ENCODE peak calls at places on chromosomes 13 and 19, in seven cellular contexts. T, N, K, Z, W, U and X are unnamed samples.

GRCh38 chr13:91298060-91298459 is 49.4 kb upstream of the MIR17HG start:
- DNase-seq in T (no peak), N (no peak), K (no peak), Z (no peak), W (no peak), U (no peak), X (no peak)

GRCh38 chr19:55441692-55442321 is 1.3 kb downstream of the SHISA7 start:
- DNase-seq in T (no peak), N (no peak), K (peak; percentile 78), Z (no peak), W (no peak), U (no peak), X (no peak)

GRCh38 chr19:13037161-13037560 is 41.9 kb downstream of the NFIX start:
- DNase-seq in T (no peak), N (no peak), K (no peak), Z (no peak), W (no peak), U (peak; percentile 84), X (peak; percentile 80)

GRCh38 chr13:111533900-111534645 is 213.6 kb downstream of the TEX29 start:
- DNase-seq in T (no peak), N (no peak), K (no peak), Z (no peak), W (no peak), U (no peak), X (no peak)

GRCh38 chr13:28805193-28805819 is 14.8 kb upstream of the MTUS2 start:
- DNase-seq in T (no peak), N (no peak), K (peak; percentile 49), Z (no peak), W (no peak), U (peak; percentile 12), X (no peak)

GRCh38 chr19:5873617-5874199 is 3.4 kb upstream of the FUT5 start:
- DNase-seq in T (no peak), N (no peak), K (no peak), Z (no peak), W (no peak), U (no peak), X (no peak)

GRCh38 chr19:50837300-50837699 is 3.9 kb upstream of the KLK15 start:
- DNase-seq in T (no peak), N (no peak), K (no peak), Z (no peak), W (no peak), U (no peak), X (no peak)

GRCh38 chr19:50723069-50723468 is at the start of gene CLEC11A:
- DNase-seq in T (no peak), N (no peak), K (peak; percentile 65), Z (peak; percentile 41), W (no peak), U (peak; percentile 84), X (peak; percentile 71)

GRCh38 chr13:102648046-102648445 is 46.8 kb downstream of the METTL21C start:
- DNase-seq in T (no peak), N (no peak), K (no peak), Z (no peak), W (no peak), U (no peak), X (no peak)

GRCh38 chr19:3387645-3388589 is 21.5 kb downstream of the NFIC start:
- DNase-seq in T (no peak), N (no peak), K (no peak), Z (peak; percentile 61), W (peak; percentile 94), U (peak; percentile 72), X (peak; percentile 65)

GRCh38 chr19:49344516-49345423 is 9.6 kb downstream of the CD37 start:
- DNase-seq in T (no peak), N (no peak), K (no peak), Z (no peak), W (no peak), U (no peak), X (no peak)

GRCh38 chr13:104357174-104357573 is 1291.0 kb upstream of the SLC10A2 start:
- DNase-seq in T (no peak), N (no peak), K (no peak), Z (no peak), W (no peak), U (peak; percentile 29), X (peak; percentile 1)

GRCh38 chr19:16532440-16533273 is 9.6 kb downstream of the CHERP start:
- DNase-seq in T (no peak), N (no peak), K (no peak), Z (no peak), W (no peak), U (no peak), X (no peak)

GRCh38 chr19:48637948-48638830 is 1.0 kb upstream of the DBP start:
- DNase-seq in T (peak; percentile 92), N (peak; percentile 67), K (peak; percentile 95), Z (peak; percentile 96), W (peak; percentile 85), U (peak; percentile 99), X (peak; percentile 94)

GRCh38 chr19:2484178-2484937 is 8.4 kb downstream of the GADD45B start:
- DNase-seq in T (no peak), N (no peak), K (no peak), Z (no peak), W (no peak), U (no peak), X (no peak)

GRCh38 chr19:47096721-47097120 is 16.9 kb downstream of the ZC3H4 start:
- DNase-seq in T (no peak), N (no peak), K (no peak), Z (no peak), W (peak; percentile 16), U (no peak), X (no peak)

GRCh38 chr13:31749929-31750328 is 10.6 kb downstream of the RXFP2 start:
- DNase-seq in T (no peak), N (no peak), K (no peak), Z (peak; percentile 50), W (no peak), U (peak; percentile 88), X (peak; percentile 91)

GRCh38 chr19:16247353-16248182 is 49.9 kb downstream of the AP1M1 start:
- DNase-seq in T (peak; percentile 69), N (peak; percentile 48), K (peak; percentile 94), Z (peak; percentile 20), W (peak; percentile 62), U (peak; percentile 82), X (peak; percentile 91)

GRCh38 chr19:35562336-35562735 is 1.1 kb downstream of the ATP4A start:
- DNase-seq in T (no peak), N (no peak), K (no peak), Z (no peak), W (no peak), U (no peak), X (no peak)

GRCh38 chr13:92843549-92843948 is 383.1 kb upstream of the GPC6 start:
- DNase-seq in T (no peak), N (no peak), K (no peak), Z (peak; percentile 35), W (no peak), U (peak; percentile 73), X (peak; percentile 39)

GRCh38 chr19:41367848-41368301 is 3.9 kb upstream of the B9D2 start:
- DNase-seq in T (no peak), N (no peak), K (no peak), Z (peak; percentile 78), W (no peak), U (peak; percentile 90), X (peak; percentile 92)

GRCh38 chr13:110649551-110649950 is 34.2 kb downstream of the NAXD start:
- DNase-seq in T (no peak), N (no peak), K (no peak), Z (no peak), W (no peak), U (no peak), X (no peak)

GRCh38 chr13:63190742-63191141 is 1775.1 kb upstream of the PCDH20 start:
- DNase-seq in T (no peak), N (no peak), K (no peak), Z (no peak), W (no peak), U (peak; percentile 18), X (peak; percentile 41)

GRCh38 chr19:536031-536880 is 4.7 kb downstream of the CDC34 start:
- DNase-seq in T (no peak), N (no peak), K (no peak), Z (no peak), W (no peak), U (no peak), X (no peak)